ENCODE peak calls at places on chromosomes 4 and X, in ten cellular contexts. One of them, this sample, is unnamed.

GRCh38 chrX:13398073-13398823 is 78.4 kb upstream of the ATXN3L start:
- DNase-seq in PC-3: peak
- DNase-seq in body of pancreas: peak
- DNase-seq in NCI-H1930: no peak
- DNase-seq in activated naive CD4-positive, alpha-beta T cell: no peak
- DNase-seq in heart left ventricle: peak
- DNase-seq in activated T-helper 9 cell treated with anti-CD3 and anti-CD28 coated beads, Interleukin-2, amount 50 U/mL, for 16 hours: no peak
- DNase-seq in psoas muscle: peak
- DNase-seq in lower leg skin: no peak
- DNase-seq in hepatic stellate cell: peak
- DNase-seq in this sample: peak

GRCh38 chr4:151652841-151653547 is 107.8 kb downstream of the GATB start:
- DNase-seq in PC-3: no peak
- DNase-seq in body of pancreas: no peak
- DNase-seq in NCI-H1930: no peak
- DNase-seq in activated naive CD4-positive, alpha-beta T cell: no peak
- DNase-seq in heart left ventricle: no peak
- DNase-seq in activated T-helper 9 cell treated with anti-CD3 and anti-CD28 coated beads, Interleukin-2, amount 50 U/mL, for 16 hours: no peak
- DNase-seq in psoas muscle: no peak
- DNase-seq in lower leg skin: no peak
- DNase-seq in hepatic stellate cell: no peak
- DNase-seq in this sample: no peak

GRCh38 chr4:121951570-121952110 is at the start of gene TRPC3:
- DNase-seq in PC-3: no peak
- DNase-seq in body of pancreas: no peak
- DNase-seq in NCI-H1930: no peak
- DNase-seq in activated naive CD4-positive, alpha-beta T cell: peak
- DNase-seq in heart left ventricle: peak
- DNase-seq in activated T-helper 9 cell treated with anti-CD3 and anti-CD28 coated beads, Interleukin-2, amount 50 U/mL, for 16 hours: peak
- DNase-seq in psoas muscle: peak
- DNase-seq in lower leg skin: no peak
- DNase-seq in hepatic stellate cell: peak
- DNase-seq in this sample: peak

GRCh38 chr4:31620476-31620875 is 900.3 kb downstream of the PCDH7 start:
- DNase-seq in PC-3: peak
- DNase-seq in body of pancreas: no peak
- DNase-seq in NCI-H1930: no peak
- DNase-seq in activated naive CD4-positive, alpha-beta T cell: no peak
- DNase-seq in heart left ventricle: no peak
- DNase-seq in activated T-helper 9 cell treated with anti-CD3 and anti-CD28 coated beads, Interleukin-2, amount 50 U/mL, for 16 hours: no peak
- DNase-seq in psoas muscle: no peak
- DNase-seq in lower leg skin: no peak
- DNase-seq in hepatic stellate cell: no peak
- DNase-seq in this sample: peak

GRCh38 chrX:109629310-109629709 is 4.3 kb upstream of the KCNE5 start:
- DNase-seq in PC-3: no peak
- DNase-seq in body of pancreas: no peak
- DNase-seq in NCI-H1930: no peak
- DNase-seq in activated naive CD4-positive, alpha-beta T cell: no peak
- DNase-seq in heart left ventricle: no peak
- DNase-seq in activated T-helper 9 cell treated with anti-CD3 and anti-CD28 coated beads, Interleukin-2, amount 50 U/mL, for 16 hours: no peak
- DNase-seq in psoas muscle: no peak
- DNase-seq in lower leg skin: no peak
- DNase-seq in hepatic stellate cell: no peak
- DNase-seq in this sample: no peak

GRCh38 chr4:153113061-153113837 is 91.0 kb upstream of the TRIM2 start:
- DNase-seq in PC-3: no peak
- DNase-seq in body of pancreas: no peak
- DNase-seq in NCI-H1930: no peak
- DNase-seq in activated naive CD4-positive, alpha-beta T cell: no peak
- DNase-seq in heart left ventricle: no peak
- DNase-seq in activated T-helper 9 cell treated with anti-CD3 and anti-CD28 coated beads, Interleukin-2, amount 50 U/mL, for 16 hours: no peak
- DNase-seq in psoas muscle: no peak
- DNase-seq in lower leg skin: peak
- DNase-seq in hepatic stellate cell: no peak
- DNase-seq in this sample: peak

GRCh38 chr4:115126487-115126886 is 13.1 kb upstream of the NDST4 start:
- DNase-seq in PC-3: no peak
- DNase-seq in body of pancreas: no peak
- DNase-seq in NCI-H1930: no peak
- DNase-seq in activated naive CD4-positive, alpha-beta T cell: no peak
- DNase-seq in heart left ventricle: no peak
- DNase-seq in activated T-helper 9 cell treated with anti-CD3 and anti-CD28 coated beads, Interleukin-2, amount 50 U/mL, for 16 hours: no peak
- DNase-seq in psoas muscle: no peak
- DNase-seq in lower leg skin: no peak
- DNase-seq in hepatic stellate cell: no peak
- DNase-seq in this sample: no peak

GRCh38 chrX:9329056-9329455 is 135.8 kb upstream of the TBL1X start:
- DNase-seq in PC-3: no peak
- DNase-seq in body of pancreas: peak
- DNase-seq in NCI-H1930: no peak
- DNase-seq in activated naive CD4-positive, alpha-beta T cell: no peak
- DNase-seq in heart left ventricle: no peak
- DNase-seq in activated T-helper 9 cell treated with anti-CD3 and anti-CD28 coated beads, Interleukin-2, amount 50 U/mL, for 16 hours: no peak
- DNase-seq in psoas muscle: no peak
- DNase-seq in lower leg skin: no peak
- DNase-seq in hepatic stellate cell: no peak
- DNase-seq in this sample: no peak

GRCh38 chr4:85815796-85816459 is 341.0 kb downstream of the ARHGAP24 start:
- DNase-seq in PC-3: no peak
- DNase-seq in body of pancreas: no peak
- DNase-seq in NCI-H1930: no peak
- DNase-seq in activated naive CD4-positive, alpha-beta T cell: no peak
- DNase-seq in heart left ventricle: no peak
- DNase-seq in activated T-helper 9 cell treated with anti-CD3 and anti-CD28 coated beads, Interleukin-2, amount 50 U/mL, for 16 hours: no peak
- DNase-seq in psoas muscle: no peak
- DNase-seq in lower leg skin: no peak
- DNase-seq in hepatic stellate cell: no peak
- DNase-seq in this sample: no peak

GRCh38 chr4:88211473-88212252 is 53.2 kb upstream of the ABCG2 start:
- DNase-seq in PC-3: peak
- DNase-seq in body of pancreas: peak
- DNase-seq in NCI-H1930: peak
- DNase-seq in activated naive CD4-positive, alpha-beta T cell: peak
- DNase-seq in heart left ventricle: no peak
- DNase-seq in activated T-helper 9 cell treated with anti-CD3 and anti-CD28 coated beads, Interleukin-2, amount 50 U/mL, for 16 hours: no peak
- DNase-seq in psoas muscle: no peak
- DNase-seq in lower leg skin: no peak
- DNase-seq in hepatic stellate cell: peak
- DNase-seq in this sample: peak

GRCh38 chrX:138128025-138128671 is 562.2 kb downstream of the ZIC3 start:
- DNase-seq in PC-3: peak
- DNase-seq in body of pancreas: peak
- DNase-seq in NCI-H1930: peak
- DNase-seq in activated naive CD4-positive, alpha-beta T cell: no peak
- DNase-seq in heart left ventricle: no peak
- DNase-seq in activated T-helper 9 cell treated with anti-CD3 and anti-CD28 coated beads, Interleukin-2, amount 50 U/mL, for 16 hours: no peak
- DNase-seq in psoas muscle: no peak
- DNase-seq in lower leg skin: no peak
- DNase-seq in hepatic stellate cell: peak
- DNase-seq in this sample: peak

GRCh38 chrX:150680974-150681373 is 12.2 kb upstream of the MTMR1 start:
- DNase-seq in PC-3: peak
- DNase-seq in body of pancreas: peak
- DNase-seq in NCI-H1930: peak
- DNase-seq in activated naive CD4-positive, alpha-beta T cell: no peak
- DNase-seq in heart left ventricle: no peak
- DNase-seq in activated T-helper 9 cell treated with anti-CD3 and anti-CD28 coated beads, Interleukin-2, amount 50 U/mL, for 16 hours: no peak
- DNase-seq in psoas muscle: no peak
- DNase-seq in lower leg skin: no peak
- DNase-seq in hepatic stellate cell: no peak
- DNase-seq in this sample: peak

GRCh38 chr4:3813151-3813905 is 47.1 kb downstream of the ADRA2C start:
- DNase-seq in PC-3: no peak
- DNase-seq in body of pancreas: no peak
- DNase-seq in NCI-H1930: no peak
- DNase-seq in activated naive CD4-positive, alpha-beta T cell: no peak
- DNase-seq in heart left ventricle: no peak
- DNase-seq in activated T-helper 9 cell treated with anti-CD3 and anti-CD28 coated beads, Interleukin-2, amount 50 U/mL, for 16 hours: no peak
- DNase-seq in psoas muscle: no peak
- DNase-seq in lower leg skin: no peak
- DNase-seq in hepatic stellate cell: no peak
- DNase-seq in this sample: no peak

This sample was measured in ACHN.